ENCODE peak calls at places on chromosome 12, in nine cellular contexts. B, H, Q, E, S, T, A, I and X are unnamed samples. For H3K79me2, the result is how much of the 10 kb centered on the place peaks cover.

GRCh38 chr12:13374783-13375182 is 178.3 kb downstream of the EMP1 start:
- DNase-seq in B (no peak), A (no peak), S (no peak), I (no peak), Q (no peak), T (no peak), E (no peak), H (no peak), X (no peak)

GRCh38 chr12:43957732-43958131 is 121.9 kb downstream of the TMEM117 start:
- DNase-seq in A (peak), T (peak), S (peak), B (peak), E (peak), H (peak), Q (peak), I (peak), X (peak)

GRCh38 chr12:52415870-52416750 is 10.0 kb upstream of the KRT82 start:
- DNase-seq in S (peak), I (peak), H (no peak), A (no peak), E (no peak), Q (no peak), T (no peak), B (peak), X (no peak)

GRCh38 chr12:117559978-117560377 is 198.6 kb upstream of the NOS1 start:
- DNase-seq in H (no peak), T (no peak), Q (no peak), S (no peak), E (no peak), B (no peak), A (no peak), I (no peak), X (no peak)

GRCh38 chr12:96208801-96209534 is 14.8 kb downstream of the ELK3 start:
- DNase-seq in S (no peak), B (no peak), H (peak), A (no peak), T (peak), Q (no peak), E (no peak), I (no peak), X (no peak)

GRCh38 chr12:78194448-78194847 is 363.8 kb downstream of the NAV3 start:
- DNase-seq in H (no peak), E (no peak), Q (no peak), B (peak), A (no peak), T (no peak), S (no peak), I (peak), X (no peak)

GRCh38 chr12:53005215-53005985 is 856 bp upstream of the EIF4B start:
- DNase-seq in E (no peak), Q (peak), T (no peak), A (peak), I (peak), H (peak), B (no peak), S (peak), X (peak)

GRCh38 chr12:124422570-124423523 is 128.0 kb downstream of the RFLNA start:
- DNase-seq in S (peak), H (no peak), B (peak), I (peak), E (peak), Q (no peak), T (no peak), A (peak), X (no peak)

GRCh38 chr12:95277139-95277538 is 59.5 kb downstream of the VEZT start:
- DNase-seq in H (no peak), A (no peak), I (peak), B (peak), T (no peak), E (no peak), S (no peak), Q (no peak), X (no peak)

GRCh38 chr12:105748806-105749600 is 389.8 kb downstream of the NUAK1 start:
- DNase-seq in B (no peak), T (no peak), Q (no peak), S (peak), A (no peak), H (no peak), E (no peak), I (peak), X (no peak)

GRCh38 chr12:57763881-57764661 is 2.8 kb downstream of the CYP27B1 start:
- DNase-seq in H (no peak), S (no peak), A (no peak), B (no peak), I (no peak), Q (no peak), E (no peak), T (no peak), X (no peak)

GRCh38 chr12:65536876-65537661 is 258.6 kb downstream of the MSRB3 start:
- DNase-seq in S (peak), A (no peak), T (no peak), I (peak), B (peak), Q (no peak), H (no peak), E (peak), X (no peak)

GRCh38 chr12:109741286-109741969 is 27.8 kb downstream of the FAM222A start:
- DNase-seq in B (no peak), S (no peak), H (no peak), Q (no peak), I (no peak), E (no peak), A (peak), T (no peak), X (no peak)
- TF ChIP-seq EZH2phosphoT487 in B (no peak), S (no peak), H (no peak), Q (no peak), I (no peak), E (no peak), A (no peak), T (no peak), X (no peak)

GRCh38 chr12:109446869-109447268 is 30.2 kb downstream of the KCTD10 start:
- DNase-seq in T (no peak), H (no peak), B (no peak), E (no peak), A (no peak), Q (no peak), S (no peak), I (no peak), X (no peak)
- H3K79me2 ChIP-seq in T (under half), H (under half), B (under half), E (under half), A (under half), Q (under half), S (under half), I (half or more), X (under half)

DNA sequence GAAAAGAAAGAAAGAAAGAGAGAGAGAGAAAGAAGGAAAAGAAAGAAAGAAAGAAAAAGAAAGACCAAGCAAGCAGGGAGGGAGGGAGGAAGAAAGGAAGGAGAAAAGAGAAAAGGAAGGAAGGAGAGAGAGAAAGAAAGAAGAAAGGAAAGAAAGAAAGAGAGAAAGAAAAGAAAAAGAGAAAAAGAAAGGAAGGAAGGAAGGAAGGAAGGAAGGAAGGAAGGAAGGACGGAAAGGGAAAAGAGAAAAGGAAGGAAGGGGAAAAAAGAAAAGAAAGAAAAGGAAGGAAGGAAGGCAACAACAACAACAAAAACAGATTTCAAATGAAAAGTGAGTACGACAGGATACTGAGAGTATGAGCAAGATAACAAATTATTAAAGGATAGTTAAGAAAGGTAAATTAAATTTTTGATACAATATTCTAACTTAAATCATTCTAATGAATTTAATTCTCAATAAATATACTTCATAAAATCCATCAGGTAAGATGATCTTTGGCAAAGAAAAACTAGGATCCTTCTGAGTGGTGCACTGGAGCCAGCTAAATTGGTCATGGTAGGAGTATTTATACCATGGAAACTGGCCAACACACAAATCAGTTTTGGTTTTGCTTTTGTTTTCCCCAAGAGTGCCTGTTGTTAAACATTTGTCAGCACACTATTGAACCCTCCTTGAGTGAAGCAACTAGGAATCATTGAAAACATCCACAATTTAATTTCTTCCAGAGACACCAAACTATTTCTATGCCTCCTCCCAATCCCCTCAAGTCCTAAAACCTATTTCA is 56.1 kb upstream of the DYRK2 start:
- DNase-seq in B (peak), T (peak), E (peak), Q (no peak), H (no peak), A (no peak), S (peak), I (peak), X (no peak)
- TF ChIP-seq EZH2phosphoT487 in B (no peak), T (no peak), E (no peak), Q (no peak), H (no peak), A (no peak), S (no peak), I (no peak), X (no peak)

GRCh38 chr12:76878899-76879709 is at the start of gene CSRP2:
- DNase-seq in A (peak), I (peak), E (peak), H (peak), S (peak), B (peak), Q (peak), T (peak), X (peak)

GRCh38 chr12:76880156-76881023 is 1.6 kb upstream of the CSRP2 start:
- DNase-seq in Q (no peak), H (no peak), S (no peak), B (no peak), T (no peak), I (no peak), A (no peak), E (no peak), X (no peak)

GRCh38 chr12:76879710-76880025 is 849 bp upstream of the CSRP2 start:
- DNase-seq in A (no peak), Q (no peak), H (no peak), B (no peak), I (no peak), T (no peak), S (no peak), E (no peak), X (no peak)

GRCh38 chr12:76876696-76877229 is 2.1 kb downstream of the CSRP2 start:
- DNase-seq in T (no peak), S (no peak), B (no peak), Q (no peak), H (no peak), A (no peak), I (no peak), E (no peak), X (no peak)

DNA sequence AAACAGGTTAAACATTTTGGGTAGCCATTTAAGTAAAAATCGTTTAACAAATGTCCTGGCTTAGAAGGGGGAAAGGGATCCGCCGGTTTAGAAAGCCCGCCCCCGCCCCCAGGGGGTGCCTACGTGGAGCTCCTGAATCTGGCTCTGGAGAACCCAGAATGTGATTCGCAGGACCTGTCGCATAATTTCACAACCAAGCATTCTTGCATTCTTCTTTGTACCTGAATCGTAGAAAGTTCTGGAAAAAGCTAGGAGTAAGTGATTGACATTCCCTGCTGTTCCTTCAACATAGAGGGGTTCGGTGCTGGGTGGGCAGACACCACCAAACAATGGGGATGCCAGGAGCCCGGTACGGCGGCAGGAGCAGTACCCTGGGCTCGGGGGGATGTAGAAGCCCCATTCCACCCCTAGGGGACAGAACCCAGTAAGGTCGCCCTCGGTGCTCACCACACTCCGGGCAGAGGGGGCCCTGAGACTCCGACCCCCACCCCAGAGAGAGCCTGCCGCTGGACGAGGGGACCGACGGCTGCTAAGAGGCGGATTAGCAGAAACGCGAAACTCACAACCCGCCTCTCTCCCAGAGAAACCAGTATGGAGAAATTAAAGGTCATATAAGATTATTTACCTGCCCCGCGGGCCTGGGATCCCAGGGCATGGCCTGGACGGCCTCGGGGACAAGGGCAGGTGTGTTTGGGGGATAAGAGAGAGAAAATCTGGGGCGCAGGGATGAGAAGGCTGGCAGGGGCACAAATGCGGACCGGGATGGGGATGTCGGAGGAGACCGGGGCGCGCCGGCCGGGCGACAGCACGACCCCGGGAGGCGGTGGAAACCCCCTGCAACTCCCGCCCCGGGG is 547 bp downstream of the CSRP2 start:
- DNase-seq in H (peak), B (peak), Q (peak), E (peak), S (peak), T (peak), A (peak), I (peak), X (peak)
- H3K79me2 ChIP-seq in H (under half), B (under half), Q (under half), E (under half), S (under half), T (under half), A (under half), I (under half), X (under half)

GRCh38 chr12:60196366-60196765 is 600.5 kb downstream of the SLC16A7 start:
- DNase-seq in T (no peak), A (no peak), S (no peak), E (no peak), Q (no peak), H (no peak), B (no peak), I (no peak), X (no peak)

GRCh38 chr12:60205500-60205899 is 609.7 kb downstream of the SLC16A7 start:
- DNase-seq in H (no peak), S (peak), A (no peak), T (no peak), Q (peak), B (peak), E (no peak), I (peak), X (peak)

GRCh38 chr12:60197589-60197988 is 601.8 kb downstream of the SLC16A7 start:
- DNase-seq in E (no peak), A (no peak), S (no peak), B (peak), T (no peak), H (no peak), Q (no peak), I (peak), X (no peak)

DNA sequence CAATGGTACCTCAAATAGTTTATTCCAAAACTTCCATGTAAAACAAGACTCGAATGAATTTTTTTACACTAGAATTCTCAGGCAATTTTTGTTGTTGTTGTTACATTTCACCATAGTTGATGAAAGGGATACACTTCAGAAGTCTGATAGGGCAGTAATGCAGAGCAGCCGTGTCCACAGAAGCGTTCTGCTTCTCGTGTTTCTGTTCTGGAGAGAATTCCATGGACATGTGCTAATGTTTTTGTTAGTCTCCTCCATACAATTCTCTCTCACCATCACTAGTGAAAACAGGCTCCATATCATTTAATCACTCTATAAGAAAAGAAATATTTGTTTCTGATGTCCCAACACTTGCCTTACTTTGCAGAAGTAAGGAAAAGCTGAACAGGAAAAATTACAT is 606.1 kb downstream of the SLC16A7 start:
- DNase-seq in T (no peak), A (no peak), H (no peak), I (peak), E (no peak), Q (no peak), S (no peak), B (no peak), X (no peak)
- TF ChIP-seq EZH2phosphoT487 in T (no peak), A (no peak), H (no peak), I (no peak), E (no peak), Q (no peak), S (no peak), B (no peak), X (no peak)

DNA sequence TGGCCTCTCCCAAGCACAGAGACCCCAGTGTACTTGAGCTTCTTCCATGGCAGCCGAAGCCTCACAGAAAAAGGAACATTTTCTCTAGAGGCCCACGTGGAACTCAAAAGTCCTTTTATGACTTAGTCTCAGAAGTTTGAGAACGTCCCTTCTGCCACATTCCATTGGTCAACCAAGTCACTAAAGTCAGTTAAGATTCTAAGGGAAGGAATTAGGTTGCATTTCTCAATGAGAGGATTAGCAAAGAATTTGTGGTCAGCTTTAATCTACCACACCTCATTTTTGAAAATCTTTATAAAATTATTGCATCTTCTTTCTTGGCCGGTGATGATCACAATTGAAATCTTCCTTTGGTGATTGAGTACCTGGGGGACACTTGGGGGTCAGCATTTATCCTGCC is 279.9 kb upstream of the TBX3 start:
- DNase-seq in A (no peak), E (no peak), S (no peak), B (no peak), H (no peak), T (no peak), Q (no peak), I (no peak), X (no peak)
- H3K79me2 ChIP-seq in A (under half), E (under half), S (under half), B (under half), H (under half), T (under half), Q (under half), I (under half), X (under half)

DNA sequence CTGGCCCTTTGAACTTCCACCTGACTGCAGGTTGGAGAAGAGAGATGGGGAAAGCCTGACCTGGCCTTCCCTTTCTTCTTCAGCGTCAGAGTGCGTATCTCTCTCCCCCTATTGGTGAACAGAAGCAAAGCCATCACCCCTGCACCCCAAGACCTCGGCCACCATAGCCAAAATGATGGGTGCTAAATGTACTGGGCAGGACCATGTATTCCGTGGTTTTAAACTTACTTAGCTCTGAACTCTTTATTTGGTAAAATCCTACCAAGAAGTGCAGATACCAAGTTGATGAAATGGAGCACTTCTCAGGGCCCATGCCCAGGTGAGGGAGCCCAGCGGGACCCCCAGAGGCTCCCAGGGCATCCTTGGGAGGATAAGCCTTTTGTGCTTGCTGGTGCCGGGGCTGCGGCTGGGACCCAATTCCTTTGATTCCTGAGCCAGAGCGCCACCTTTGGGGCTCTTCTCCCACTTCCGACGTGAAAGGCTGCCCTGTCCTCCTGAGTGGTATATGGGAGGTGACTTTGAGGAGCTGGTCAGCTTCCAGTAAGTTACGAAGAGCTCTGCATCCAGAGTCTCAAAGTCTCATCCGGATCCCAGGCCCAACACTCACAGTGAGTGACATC is 9.4 kb downstream of the CCND2 start:
- DNase-seq in S (no peak), A (no peak), B (no peak), E (no peak), T (no peak), Q (no peak), I (no peak), H (no peak), X (peak)
- TF ChIP-seq EZH2phosphoT487 in S (no peak), A (no peak), B (no peak), E (no peak), T (no peak), Q (no peak), I (no peak), H (no peak), X (no peak)

GRCh38 chr12:111161898-111162297 is 207.0 kb downstream of the PHETA1 start:
- DNase-seq in Q (no peak), A (no peak), B (no peak), H (no peak), I (no peak), T (no peak), S (no peak), E (no peak), X (no peak)
- H3K79me2 ChIP-seq in Q (under half), A (under half), B (under half), H (under half), I (under half), T (under half), S (under half), E (under half), X (under half)

DNA sequence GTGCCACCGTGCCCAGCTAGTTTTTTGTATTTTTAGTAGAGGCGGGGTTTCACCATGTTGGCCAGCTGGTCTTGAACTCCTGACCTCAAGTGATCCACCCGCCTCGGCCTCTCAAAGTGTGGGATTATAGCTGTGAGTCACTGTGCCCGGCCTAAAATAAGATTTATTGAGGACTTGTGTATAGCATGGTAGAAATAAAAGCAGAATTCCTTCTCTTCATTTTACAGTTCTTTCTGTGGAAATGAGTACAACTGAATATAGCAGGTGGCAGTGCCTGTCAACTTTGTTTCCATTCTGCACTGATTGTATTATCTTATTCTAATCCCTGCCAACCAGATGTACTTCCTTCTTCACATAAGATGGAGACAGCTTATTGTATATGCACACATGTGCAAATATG is 41.0 kb downstream of the DIP2B start:
- DNase-seq in B (no peak), H (no peak), Q (no peak), E (no peak), S (no peak), I (peak), A (no peak), T (no peak), X (no peak)
- TF ChIP-seq EZH2phosphoT487 in B (no peak), H (no peak), Q (no peak), E (no peak), S (no peak), I (no peak), A (no peak), T (no peak), X (no peak)